ENCODE peak calls at places on chromosomes 7 and 10, in ten cellular contexts. B is fibroblast of pulmonary artery; L is stimulated activated naive CD8-positive, alpha-beta T cell treated with anti-CD3 and anti-CD28 coated beads, Interleukin-15, Interleukin-2, amounts not matched to agents 100 U/mL and 50 U/mL, for 24 hours; I is fibroblast of the aortic adventitia; M is NAMALWA; A is sigmoid colon; Q is GM12891; N is fibroblast of the conjunctiva; T is stimulated activated CD8-positive, alpha-beta memory T cell treated with anti-CD3 and anti-CD28 coated beads, Interleukin-15, amount 100 ng/mL, for 24 hours; E is occipital lobe. C is an unnamed sample.

GRCh38 chr7:29748286-29749099 is 57.8 kb upstream of the WIPF3 start:
- DNase-seq in I (peak), T (no peak), E (no peak), M (peak), Q (no peak), B (peak), L (no peak), N (peak), A (no peak), C (no peak)

GRCh38 chr7:80386686-80387085 is 125.2 kb downstream of the GNAT3 start:
- DNase-seq in Q (no peak), T (no peak), B (peak), I (no peak), A (no peak), E (no peak), L (no peak), N (no peak), M (no peak), C (no peak)

GRCh38 chr7:69817096-69817495 is 218.8 kb downstream of the AUTS2 start:
- DNase-seq in N (peak), L (no peak), Q (no peak), E (no peak), T (no peak), I (peak), M (no peak), A (no peak), B (peak), C (no peak)

GRCh38 chr10:65123120-65123519 is 1601.9 kb downstream of the REEP3 start:
- DNase-seq in M (no peak), L (no peak), B (no peak), A (no peak), T (no peak), N (no peak), Q (no peak), I (no peak), E (no peak), C (no peak)

GRCh38 chr7:73865738-73866445 is 4.9 kb downstream of the TMEM270 start:
- DNase-seq in L (peak), T (no peak), N (no peak), M (peak), E (no peak), B (peak), I (peak), Q (peak), A (no peak), C (no peak)

GRCh38 chr7:36262286-36262685 is 109.2 kb downstream of the EEPD1 start:
- DNase-seq in N (no peak), E (no peak), A (no peak), I (no peak), L (no peak), B (peak), M (no peak), T (no peak), Q (no peak), C (no peak)

GRCh38 chr7:129875160-129875559 is 77.6 kb downstream of the UBE2H start:
- DNase-seq in E (no peak), M (no peak), L (no peak), I (no peak), B (no peak), Q (no peak), N (no peak), A (no peak), T (no peak), C (no peak)

GRCh38 chr7:142698429-142698828 is 50.8 kb upstream of the PRSS1 start:
- DNase-seq in I (no peak), B (no peak), L (no peak), T (no peak), Q (no peak), N (no peak), M (no peak), E (no peak), A (no peak), C (no peak)

GRCh38 chr7:100007887-100008286 is 7.5 kb upstream of the ZKSCAN1 start:
- DNase-seq in L (no peak), A (no peak), E (no peak), T (no peak), Q (no peak), N (no peak), M (no peak), B (no peak), I (no peak), C (no peak)

GRCh38 chr7:29274156-29275017 is 79.8 kb downstream of the CHN2 start:
- DNase-seq in A (no peak), I (peak), T (no peak), N (peak), B (peak), E (peak), Q (no peak), M (no peak), L (no peak), C (no peak)

GRCh38 chr10:79102056-79102874 is 33.5 kb downstream of the ZMIZ1 start:
- DNase-seq in A (peak), Q (no peak), L (no peak), T (no peak), E (no peak), I (peak), M (no peak), B (no peak), N (no peak), C (peak)

GRCh38 chr10:96047004-96047649 is 3.7 kb downstream of the CCNJ start:
- DNase-seq in I (no peak), E (no peak), B (no peak), Q (no peak), M (no peak), N (no peak), A (no peak), L (no peak), T (no peak), C (no peak)

GRCh38 chr7:75056476-75056875 is 17.1 kb downstream of the RCC1L start:
- DNase-seq in A (peak), N (peak), I (peak), L (no peak), T (no peak), Q (no peak), M (no peak), E (no peak), B (peak), C (no peak)

GRCh38 chr7:1329261-1329660 is 96.6 kb downstream of the UNCX start:
- DNase-seq in M (no peak), T (no peak), Q (no peak), N (no peak), L (no peak), B (no peak), I (no peak), A (no peak), E (no peak), C (no peak)

GRCh38 chr10:86757110-86757790 is 831 bp downstream of the BMPR1A start:
- DNase-seq in Q (no peak), M (peak), T (peak), L (peak), I (peak), B (peak), E (no peak), N (no peak), A (peak), C (no peak)

GRCh38 chr10:35043796-35044344 is 46.3 kb downstream of the CUL2 start:
- DNase-seq in T (no peak), N (no peak), M (no peak), L (no peak), E (no peak), B (no peak), I (no peak), Q (no peak), A (no peak), C (no peak)

GRCh38 chr7:41097501-41097900 is 605.4 kb downstream of the INHBA start:
- DNase-seq in M (no peak), N (no peak), L (no peak), A (no peak), E (no peak), T (no peak), B (no peak), Q (no peak), I (peak), C (no peak)

GRCh38 chr10:99339563-99340047 is 10.4 kb downstream of the CNNM1 start:
- DNase-seq in Q (no peak), N (no peak), M (no peak), E (no peak), A (no peak), B (no peak), I (no peak), L (no peak), T (no peak), C (no peak)

GRCh38 chr7:127946847-127947246 is 84.4 kb downstream of the LRRC4 start:
- DNase-seq in I (peak), B (no peak), A (no peak), L (no peak), N (no peak), Q (no peak), T (no peak), E (no peak), M (no peak), C (no peak)

GRCh38 chr10:101397140-101397539 is 43.2 kb downstream of the BTRC start:
- DNase-seq in M (peak), Q (no peak), T (no peak), N (peak), A (no peak), E (peak), I (peak), L (peak), B (peak), C (no peak)

GRCh38 chr10:58400609-58401008 is 15.4 kb downstream of the TFAM start:
- DNase-seq in N (no peak), B (peak), M (no peak), T (no peak), I (peak), L (no peak), Q (no peak), A (no peak), E (no peak), C (no peak)

GRCh38 chr10:79424221-79425073 is 21.0 kb downstream of the ZCCHC24 start:
- DNase-seq in E (no peak), B (no peak), I (peak), M (no peak), N (no peak), Q (no peak), A (peak), T (no peak), L (no peak), C (no peak)

GRCh38 chr10:30929901-30930520 is 101.7 kb downstream of the ZNF438 start:
- DNase-seq in N (no peak), T (no peak), M (no peak), L (no peak), B (no peak), E (no peak), Q (no peak), A (no peak), I (no peak), C (no peak)

GRCh38 chr7:116138202-116138801 is 72.0 kb upstream of the TES start:
- DNase-seq in Q (peak), E (no peak), M (peak), B (peak), T (no peak), N (peak), I (peak), A (no peak), L (no peak), C (no peak)

GRCh38 chr7:141785711-141786552 is 4.1 kb upstream of the TAS2R5 start:
- DNase-seq in B (peak), E (no peak), M (peak), N (peak), I (peak), Q (peak), L (peak), T (no peak), A (no peak), C (peak)

GRCh38 chr7:74063646-74064045 is 20.0 kb upstream of the LIMK1 start:
- DNase-seq in L (no peak), A (no peak), M (no peak), E (no peak), I (no peak), B (no peak), N (no peak), Q (no peak), T (no peak), C (no peak)

GRCh38 chr10:69106900-69107511 is 17.0 kb upstream of the VPS26A start:
- DNase-seq in N (no peak), M (no peak), Q (no peak), B (no peak), L (no peak), T (no peak), E (no peak), I (no peak), A (no peak), C (no peak)

C was measured in D721Med.